ENCODE peak calls at places on chromosomes 1 and 21, in six cellular contexts. One of them, this sample, is unnamed.

GRCh38 chr1:6796095-6796494 is 10.8 kb downstream of the CAMTA1 start:
- DNase-seq in T-helper 17 cell: no peak
- DNase-seq in activated T-cell treated with anti-CD3 and anti-CD28 coated beads for 24 hours: no peak
- DNase-seq in RPMI7951: no peak
- DNase-seq in activated B cell treated with CpG ODN at 0.5 μM for 24 hours: no peak
- DNase-seq in activated CD4-positive, alpha-beta T cell treated with anti-CD3 and anti-CD28 coated beads, Interleukin-2, amount 50 U/mL, for 48 hours: no peak
- DNase-seq in this sample: no peak

GRCh38 chr1:10751160-10751559 is 45.3 kb downstream of the CASZ1 start:
- DNase-seq in activated B cell treated with CpG ODN at 0.5 μM for 24 hours: no peak
- DNase-seq in RPMI7951: no peak
- DNase-seq in activated CD4-positive, alpha-beta T cell treated with anti-CD3 and anti-CD28 coated beads, Interleukin-2, amount 50 U/mL, for 48 hours: no peak
- DNase-seq in activated T-cell treated with anti-CD3 and anti-CD28 coated beads for 24 hours: no peak
- DNase-seq in T-helper 17 cell: no peak
- DNase-seq in this sample: no peak

GRCh38 chr1:37949524-37950152 is 2.8 kb upstream of the INPP5B start:
- DNase-seq in activated CD4-positive, alpha-beta T cell treated with anti-CD3 and anti-CD28 coated beads, Interleukin-2, amount 50 U/mL, for 48 hours: no peak
- DNase-seq in T-helper 17 cell: no peak
- DNase-seq in activated B cell treated with CpG ODN at 0.5 μM for 24 hours: no peak
- DNase-seq in activated T-cell treated with anti-CD3 and anti-CD28 coated beads for 24 hours: no peak
- DNase-seq in RPMI7951: no peak
- DNase-seq in this sample: no peak

GRCh38 chr1:33093004-33093403 is 12.1 kb downstream of the AZIN2 start:
- DNase-seq in activated T-cell treated with anti-CD3 and anti-CD28 coated beads for 24 hours: no peak
- DNase-seq in activated B cell treated with CpG ODN at 0.5 μM for 24 hours: no peak
- DNase-seq in RPMI7951: no peak
- DNase-seq in T-helper 17 cell: no peak
- DNase-seq in activated CD4-positive, alpha-beta T cell treated with anti-CD3 and anti-CD28 coated beads, Interleukin-2, amount 50 U/mL, for 48 hours: no peak
- DNase-seq in this sample: no peak

GRCh38 chr1:111968511-111968910 is 21.0 kb downstream of the KCND3 start:
- DNase-seq in RPMI7951: no peak
- DNase-seq in activated T-cell treated with anti-CD3 and anti-CD28 coated beads for 24 hours: no peak
- DNase-seq in T-helper 17 cell: no peak
- DNase-seq in activated B cell treated with CpG ODN at 0.5 μM for 24 hours: no peak
- DNase-seq in activated CD4-positive, alpha-beta T cell treated with anti-CD3 and anti-CD28 coated beads, Interleukin-2, amount 50 U/mL, for 48 hours: no peak
- DNase-seq in this sample: no peak

GRCh38 chr1:94951056-94951455 is 24.1 kb upstream of the CNN3 start:
- DNase-seq in activated CD4-positive, alpha-beta T cell treated with anti-CD3 and anti-CD28 coated beads, Interleukin-2, amount 50 U/mL, for 48 hours: no peak
- DNase-seq in RPMI7951: peak
- DNase-seq in activated B cell treated with CpG ODN at 0.5 μM for 24 hours: no peak
- DNase-seq in activated T-cell treated with anti-CD3 and anti-CD28 coated beads for 24 hours: no peak
- DNase-seq in T-helper 17 cell: no peak
- DNase-seq in this sample: no peak

GRCh38 chr1:54105080-54105479 is 47.7 kb downstream of the CDCP2 start:
- DNase-seq in activated CD4-positive, alpha-beta T cell treated with anti-CD3 and anti-CD28 coated beads, Interleukin-2, amount 50 U/mL, for 48 hours: no peak
- DNase-seq in activated T-cell treated with anti-CD3 and anti-CD28 coated beads for 24 hours: no peak
- DNase-seq in T-helper 17 cell: no peak
- DNase-seq in RPMI7951: no peak
- DNase-seq in activated B cell treated with CpG ODN at 0.5 μM for 24 hours: no peak
- DNase-seq in this sample: no peak

GRCh38 chr21:32826317-32827167 is 55.0 kb upstream of the PAXBP1 start:
- DNase-seq in T-helper 17 cell: no peak
- DNase-seq in RPMI7951: peak
- DNase-seq in activated B cell treated with CpG ODN at 0.5 μM for 24 hours: no peak
- DNase-seq in activated CD4-positive, alpha-beta T cell treated with anti-CD3 and anti-CD28 coated beads, Interleukin-2, amount 50 U/mL, for 48 hours: peak
- DNase-seq in activated T-cell treated with anti-CD3 and anti-CD28 coated beads for 24 hours: peak
- DNase-seq in this sample: no peak

GRCh38 chr21:45301521-45302081 is 13.9 kb upstream of the POFUT2 start:
- DNase-seq in activated CD4-positive, alpha-beta T cell treated with anti-CD3 and anti-CD28 coated beads, Interleukin-2, amount 50 U/mL, for 48 hours: no peak
- DNase-seq in activated T-cell treated with anti-CD3 and anti-CD28 coated beads for 24 hours: no peak
- DNase-seq in activated B cell treated with CpG ODN at 0.5 μM for 24 hours: no peak
- DNase-seq in T-helper 17 cell: no peak
- DNase-seq in RPMI7951: no peak
- DNase-seq in this sample: no peak

GRCh38 chr1:245155186-245156040 is 628 bp downstream of the KIF26B start:
- DNase-seq in T-helper 17 cell: no peak
- DNase-seq in activated B cell treated with CpG ODN at 0.5 μM for 24 hours: peak
- DNase-seq in RPMI7951: peak
- DNase-seq in activated CD4-positive, alpha-beta T cell treated with anti-CD3 and anti-CD28 coated beads, Interleukin-2, amount 50 U/mL, for 48 hours: peak
- DNase-seq in activated T-cell treated with anti-CD3 and anti-CD28 coated beads for 24 hours: no peak
- DNase-seq in this sample: no peak